ENCODE peak calls at places on chromosomes 6 and 20, in eight cellular contexts. One of them, this sample, is unnamed. For H3K4me1 and H3K9me2, the result is how much of the 10 kb centered on the place peaks cover.

GRCh38 chr6:100454571-100455229 is 10.0 kb downstream of the SIM1 start:
- DNase-seq in MM.1S: no peak
- DNase-seq in hepatocyte: no peak
- DNase-seq in SK-N-SH: no peak
- DNase-seq in OCI-LY7: no peak
- DNase-seq in PC-3: no peak
- DNase-seq in GM23338: peak
- DNase-seq in HCT116: no peak
- DNase-seq in this sample: no peak

GRCh38 chr6:18384621-18385020 is 2.5 kb upstream of the RNF144B start:
- DNase-seq in PC-3: no peak
- DNase-seq in HCT116: no peak
- DNase-seq in OCI-LY7: no peak
- DNase-seq in GM23338: no peak
- DNase-seq in hepatocyte: no peak
- DNase-seq in SK-N-SH: no peak
- DNase-seq in MM.1S: no peak
- DNase-seq in this sample: no peak

GRCh38 chr6:31510007-31510406 is 12.1 kb downstream of the MICB start:
- DNase-seq in OCI-LY7: no peak
- DNase-seq in SK-N-SH: no peak
- DNase-seq in GM23338: no peak
- DNase-seq in PC-3: peak
- DNase-seq in MM.1S: no peak
- DNase-seq in hepatocyte: no peak
- DNase-seq in HCT116: no peak
- DNase-seq in this sample: peak

GRCh38 chr6:138493413-138493812 is 5.9 kb downstream of the NHSL1 start:
- DNase-seq in hepatocyte: peak
- DNase-seq in PC-3: no peak
- DNase-seq in GM23338: peak
- DNase-seq in OCI-LY7: no peak
- DNase-seq in MM.1S: no peak
- DNase-seq in HCT116: no peak
- DNase-seq in SK-N-SH: no peak
- DNase-seq in this sample: peak

GRCh38 chr6:22838346-22838745 is 269.0 kb downstream of the HDGFL1 start:
- DNase-seq in OCI-LY7: no peak
- DNase-seq in HCT116: no peak
- DNase-seq in PC-3: no peak
- DNase-seq in SK-N-SH: no peak
- DNase-seq in hepatocyte: no peak
- DNase-seq in GM23338: peak
- DNase-seq in MM.1S: no peak
- DNase-seq in this sample: no peak

GRCh38 chr6:32081168-32081624 is 27.9 kb downstream of the TNXB start:
- DNase-seq in OCI-LY7: no peak
- DNase-seq in PC-3: peak
- DNase-seq in GM23338: no peak
- DNase-seq in SK-N-SH: peak
- DNase-seq in MM.1S: no peak
- DNase-seq in hepatocyte: no peak
- DNase-seq in HCT116: no peak
- DNase-seq in this sample: no peak

GRCh38 chr6:90386796-90387390 is 90.2 kb upstream of the BACH2 start:
- DNase-seq in PC-3: no peak
- DNase-seq in SK-N-SH: no peak
- DNase-seq in HCT116: no peak
- DNase-seq in OCI-LY7: no peak
- DNase-seq in hepatocyte: no peak
- DNase-seq in GM23338: no peak
- DNase-seq in MM.1S: no peak
- DNase-seq in this sample: no peak

GRCh38 chr6:108737594-108738546 is 110.4 kb upstream of the ARMC2 start:
- DNase-seq in HCT116: peak
- DNase-seq in PC-3: peak
- DNase-seq in OCI-LY7: no peak
- DNase-seq in SK-N-SH: no peak
- DNase-seq in MM.1S: no peak
- DNase-seq in GM23338: no peak
- DNase-seq in hepatocyte: peak
- DNase-seq in this sample: peak

GRCh38 chr6:99219788-99220187 is 129.7 kb downstream of the FAXC start:
- DNase-seq in PC-3: peak
- DNase-seq in SK-N-SH: peak
- DNase-seq in HCT116: peak
- DNase-seq in hepatocyte: peak
- DNase-seq in OCI-LY7: no peak
- DNase-seq in GM23338: peak
- DNase-seq in MM.1S: no peak
- DNase-seq in this sample: no peak

GRCh38 chr6:108635505-108636226 is 74.9 kb downstream of the FOXO3 start:
- DNase-seq in hepatocyte: no peak
- DNase-seq in HCT116: no peak
- DNase-seq in SK-N-SH: no peak
- DNase-seq in MM.1S: peak
- DNase-seq in OCI-LY7: peak
- DNase-seq in PC-3: no peak
- DNase-seq in GM23338: no peak
- DNase-seq in this sample: no peak

GRCh38 chr6:43658161-43658560 is 13.3 kb downstream of the RSPH9 start:
- DNase-seq in hepatocyte: no peak
- DNase-seq in OCI-LY7: no peak
- DNase-seq in SK-N-SH: no peak
- DNase-seq in MM.1S: no peak
- DNase-seq in PC-3: no peak
- DNase-seq in GM23338: no peak
- DNase-seq in HCT116: no peak
- DNase-seq in this sample: peak

GRCh38 chr6:160132776-160133338 is 11.2 kb downstream of the SLC22A1 start:
- DNase-seq in MM.1S: no peak
- DNase-seq in HCT116: no peak
- DNase-seq in SK-N-SH: no peak
- DNase-seq in hepatocyte: no peak
- DNase-seq in PC-3: no peak
- DNase-seq in GM23338: no peak
- DNase-seq in OCI-LY7: no peak
- DNase-seq in this sample: no peak

GRCh38 chr6:20708367-20709124 is 174.3 kb downstream of the CDKAL1 start:
- DNase-seq in GM23338: no peak
- DNase-seq in OCI-LY7: no peak
- DNase-seq in MM.1S: no peak
- DNase-seq in hepatocyte: no peak
- DNase-seq in PC-3: no peak
- DNase-seq in SK-N-SH: no peak
- DNase-seq in HCT116: no peak
- DNase-seq in this sample: no peak

GRCh38 chr20:58078741-58079522 is 149.5 kb downstream of the ANKRD60 start:
- DNase-seq in GM23338: no peak
- DNase-seq in MM.1S: no peak
- DNase-seq in HCT116: no peak
- DNase-seq in SK-N-SH: no peak
- DNase-seq in hepatocyte: no peak
- DNase-seq in PC-3: peak
- DNase-seq in OCI-LY7: no peak
- DNase-seq in this sample: no peak

GRCh38 chr6:35919085-35919826 is 1.6 kb downstream of the SRPK1 start:
- DNase-seq in OCI-LY7: peak
- DNase-seq in GM23338: peak
- DNase-seq in PC-3: peak
- DNase-seq in hepatocyte: peak
- DNase-seq in SK-N-SH: no peak
- DNase-seq in MM.1S: peak
- DNase-seq in HCT116: no peak
- DNase-seq in this sample: no peak

GRCh38 chr6:44078795-44079671 is 48.2 kb downstream of the MRPL14 start:
- DNase-seq in OCI-LY7: peak
- DNase-seq in hepatocyte: peak
- DNase-seq in MM.1S: peak
- DNase-seq in HCT116: peak
- DNase-seq in SK-N-SH: peak
- DNase-seq in GM23338: peak
- DNase-seq in PC-3: peak
- DNase-seq in this sample: peak

GRCh38 chr6:146351018-146351417 is 192.6 kb upstream of the RAB32 start:
- DNase-seq in hepatocyte: no peak
- DNase-seq in GM23338: peak
- DNase-seq in PC-3: no peak
- DNase-seq in OCI-LY7: no peak
- DNase-seq in SK-N-SH: no peak
- DNase-seq in HCT116: no peak
- DNase-seq in MM.1S: no peak
- DNase-seq in this sample: no peak

GRCh38 chr6:160101262-160102205 is 20.1 kb upstream of the SLC22A1 start:
- DNase-seq in SK-N-SH: no peak
- DNase-seq in HCT116: no peak
- DNase-seq in hepatocyte: no peak
- DNase-seq in MM.1S: no peak
- DNase-seq in PC-3: no peak
- DNase-seq in GM23338: no peak
- DNase-seq in OCI-LY7: no peak
- DNase-seq in this sample: no peak

GRCh38 chr6:41367700-41368099 is 32.3 kb downstream of the NCR2 start:
- DNase-seq in SK-N-SH: peak
- DNase-seq in HCT116: peak
- DNase-seq in hepatocyte: peak
- DNase-seq in PC-3: peak
- DNase-seq in GM23338: peak
- DNase-seq in MM.1S: no peak
- DNase-seq in OCI-LY7: peak
- DNase-seq in this sample: peak

GRCh38 chr6:25369450-25370086 is 90.4 kb downstream of the CARMIL1 start:
- DNase-seq in hepatocyte: peak
- DNase-seq in SK-N-SH: no peak
- DNase-seq in OCI-LY7: peak
- DNase-seq in PC-3: no peak
- DNase-seq in MM.1S: peak
- DNase-seq in HCT116: no peak
- DNase-seq in GM23338: peak
- DNase-seq in this sample: no peak

GRCh38 chr20:2054911-2055310 is 46.7 kb upstream of the STK35 start:
- DNase-seq in OCI-LY7: no peak
- DNase-seq in MM.1S: no peak
- DNase-seq in hepatocyte: no peak
- DNase-seq in GM23338: no peak
- DNase-seq in SK-N-SH: no peak
- DNase-seq in HCT116: no peak
- DNase-seq in PC-3: no peak
- DNase-seq in this sample: no peak

GRCh38 chr6:108767418-108768175 is 80.6 kb upstream of the ARMC2 start:
- DNase-seq in PC-3: no peak
- DNase-seq in MM.1S: peak
- DNase-seq in SK-N-SH: no peak
- DNase-seq in hepatocyte: no peak
- DNase-seq in GM23338: no peak
- DNase-seq in HCT116: no peak
- DNase-seq in OCI-LY7: no peak
- DNase-seq in this sample: no peak

GRCh38 chr6:41551086-41551702 is 5.0 kb downstream of the FOXP4 start:
- DNase-seq in MM.1S: no peak
- DNase-seq in GM23338: no peak
- DNase-seq in PC-3: no peak
- DNase-seq in hepatocyte: no peak
- DNase-seq in HCT116: no peak
- DNase-seq in OCI-LY7: no peak
- DNase-seq in SK-N-SH: no peak
- DNase-seq in this sample: no peak

GRCh38 chr6:11241793-11242201 is 9.3 kb upstream of the NEDD9 start:
- DNase-seq in OCI-LY7: no peak
- DNase-seq in MM.1S: no peak
- DNase-seq in hepatocyte: peak
- DNase-seq in PC-3: no peak
- DNase-seq in GM23338: peak
- DNase-seq in HCT116: no peak
- DNase-seq in SK-N-SH: no peak
- DNase-seq in this sample: no peak
- TF ChIP-seq CTCF in OCI-LY7: no peak
- TF ChIP-seq CTCF in MM.1S: no peak
- TF ChIP-seq CTCF in hepatocyte: peak
- TF ChIP-seq CTCF in PC-3: no peak
- TF ChIP-seq CTCF in GM23338: peak
- TF ChIP-seq CTCF in HCT116: peak
- TF ChIP-seq CTCF in SK-N-SH: no peak
- TF ChIP-seq CTCF in this sample: no peak

GRCh38 chr6:166533205-166533824 is 53.2 kb downstream of the RAMACL start:
- DNase-seq in HCT116: no peak
- DNase-seq in PC-3: peak
- DNase-seq in GM23338: no peak
- DNase-seq in SK-N-SH: no peak
- DNase-seq in OCI-LY7: no peak
- DNase-seq in MM.1S: no peak
- DNase-seq in hepatocyte: no peak
- DNase-seq in this sample: peak
- H3K4me1 ChIP-seq in HCT116: under half
- H3K4me1 ChIP-seq in PC-3: under half
- H3K4me1 ChIP-seq in GM23338: under half
- H3K4me1 ChIP-seq in SK-N-SH: under half
- H3K4me1 ChIP-seq in OCI-LY7: under half
- H3K4me1 ChIP-seq in MM.1S: under half
- H3K4me1 ChIP-seq in hepatocyte: under half
- H3K4me1 ChIP-seq in this sample: under half

GRCh38 chr6:130947464-130947863 is 115.6 kb downstream of the EPB41L2 start:
- DNase-seq in OCI-LY7: no peak
- DNase-seq in hepatocyte: no peak
- DNase-seq in HCT116: no peak
- DNase-seq in PC-3: no peak
- DNase-seq in GM23338: no peak
- DNase-seq in SK-N-SH: no peak
- DNase-seq in MM.1S: no peak
- DNase-seq in this sample: peak
- H3K9me2 ChIP-seq in OCI-LY7: under half
- H3K9me2 ChIP-seq in hepatocyte: under half
- H3K9me2 ChIP-seq in HCT116: under half
- H3K9me2 ChIP-seq in PC-3: under half
- H3K9me2 ChIP-seq in GM23338: under half
- H3K9me2 ChIP-seq in SK-N-SH: under half
- H3K9me2 ChIP-seq in MM.1S: under half
- H3K9me2 ChIP-seq in this sample: under half

DNA sequence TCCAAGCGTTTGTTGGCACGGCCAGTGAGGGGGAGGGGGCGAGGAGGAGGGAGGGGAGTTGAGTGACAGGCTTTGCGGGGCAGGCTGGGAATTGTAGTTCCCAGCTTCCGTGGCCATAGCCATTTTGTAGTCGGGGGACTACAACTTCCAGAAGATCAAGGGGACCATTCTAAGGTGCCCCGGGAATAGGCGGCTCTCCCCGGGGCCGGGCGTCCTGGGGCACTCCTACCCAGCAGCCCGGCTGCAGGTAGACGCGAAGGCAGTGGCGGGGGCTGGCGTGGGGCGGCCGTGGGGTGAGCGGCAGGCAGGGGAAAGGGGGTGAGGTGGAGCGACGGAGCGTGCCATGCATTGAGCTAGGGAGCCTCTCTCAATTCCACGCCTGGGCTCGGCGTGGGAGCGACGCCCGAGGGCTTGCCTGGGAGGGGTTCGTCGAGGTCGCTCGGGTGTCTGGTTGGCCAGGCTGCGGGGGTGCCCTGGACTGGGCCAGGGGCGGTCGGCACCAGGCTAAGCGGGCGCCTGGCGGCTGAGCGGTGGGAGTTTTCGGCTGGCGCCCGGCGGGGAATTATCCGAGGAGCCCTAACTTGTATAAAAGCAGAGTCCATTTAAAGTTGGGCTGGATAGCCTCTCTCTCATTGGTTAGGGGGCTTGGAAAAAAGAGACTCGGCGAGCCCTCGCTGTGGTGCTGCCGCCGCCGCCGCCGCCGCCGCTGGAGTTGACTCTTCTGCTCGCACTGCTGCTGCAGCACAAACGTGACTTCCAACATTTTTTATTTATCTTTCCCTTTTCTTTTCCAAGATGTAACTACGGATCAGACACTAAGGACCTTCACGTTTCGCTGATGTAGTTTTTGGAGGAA is at the start of gene JARID2:
- DNase-seq in HCT116: peak
- DNase-seq in MM.1S: peak
- DNase-seq in PC-3: peak
- DNase-seq in GM23338: peak
- DNase-seq in OCI-LY7: peak
- DNase-seq in hepatocyte: peak
- DNase-seq in SK-N-SH: peak
- DNase-seq in this sample: peak
- TF ChIP-seq CTCF in HCT116: no peak
- TF ChIP-seq CTCF in MM.1S: no peak
- TF ChIP-seq CTCF in PC-3: no peak
- TF ChIP-seq CTCF in GM23338: no peak
- TF ChIP-seq CTCF in OCI-LY7: no peak
- TF ChIP-seq CTCF in hepatocyte: no peak
- TF ChIP-seq CTCF in SK-N-SH: no peak
- TF ChIP-seq CTCF in this sample: no peak